ENCODE peak calls at places on chromosomes 2 and 18, in six cellular contexts. N, Z, X, T, W and D are unnamed samples.

GRCh38 chr18:43393174-43393573 is 115.9 kb upstream of the SYT4 start:
- DNase-seq in N (peak; percentile 5), Z (no peak), X (no peak), T (no peak), W (no peak), D (no peak)

GRCh38 chr2:159155315-159155714 is 131.2 kb downstream of the WDSUB1 start:
- DNase-seq in N (no peak), Z (no peak), X (no peak), T (no peak), W (peak; percentile 60), D (no peak)

GRCh38 chr18:22176282-22176621 is 6.9 kb downstream of the GATA6 start:
- DNase-seq in N (no peak), Z (no peak), X (no peak), T (no peak), W (no peak), D (no peak)

GRCh38 chr2:199470672-199471442 is 13.1 kb upstream of the SATB2 start:
- DNase-seq in N (no peak), Z (peak; percentile 45), X (no peak), T (no peak), W (peak; percentile 41), D (no peak)

GRCh38 chr2:145649061-145649460 is 1129.1 kb upstream of the ZEB2 start:
- DNase-seq in N (no peak), Z (no peak), X (no peak), T (no peak), W (no peak), D (no peak)

GRCh38 chr2:164943289-164943688 is 12.0 kb downstream of the SLC38A11 start:
- DNase-seq in N (no peak), Z (no peak), X (no peak), T (no peak), W (no peak), D (no peak)

GRCh38 chr18:45207328-45207727 is 407.9 kb upstream of the SLC14A2 start:
- DNase-seq in N (no peak), Z (no peak), X (no peak), T (no peak), W (no peak), D (no peak)

GRCh38 chr18:45449761-45450227 is 165.5 kb upstream of the SLC14A2 start:
- DNase-seq in N (peak; percentile 64), Z (no peak), X (no peak), T (no peak), W (no peak), D (no peak)

GRCh38 chr18:48123324-48123723 is 192.9 kb upstream of the SMAD2 start:
- DNase-seq in N (no peak), Z (no peak), X (no peak), T (no peak), W (no peak), D (no peak)

GRCh38 chr2:25165992-25166618 is 2.3 kb downstream of the POMC start:
- DNase-seq in N (no peak), Z (peak; percentile 63), X (no peak), T (no peak), W (peak; percentile 75), D (peak; percentile 81)

GRCh38 chr2:163659224-163659623 is 76.6 kb downstream of the FIGN start:
- DNase-seq in N (peak; percentile 16), Z (no peak), X (no peak), T (no peak), W (no peak), D (no peak)

GRCh38 chr2:234863043-234863934 is 88.5 kb upstream of the SH3BP4 start:
- DNase-seq in N (peak; percentile 68), Z (no peak), X (peak; percentile 64), T (peak; percentile 41), W (peak; percentile 9), D (no peak)

GRCh38 chr2:23287250-23287704 is 97.7 kb upstream of the KLHL29 start:
- DNase-seq in N (peak; percentile 92), Z (peak; percentile 33), X (no peak), T (peak; percentile 64), W (peak; percentile 11), D (no peak)

GRCh38 chr18:57900906-57901305 is 97.8 kb upstream of the ATP8B1 start:
- DNase-seq in N (no peak), Z (no peak), X (no peak), T (no peak), W (no peak), D (no peak)

GRCh38 chr2:183010112-183010511 is 28.1 kb downstream of the NCKAP1 start:
- DNase-seq in N (peak; percentile 8), Z (peak; percentile 65), X (no peak), T (peak; percentile 11), W (peak; percentile 86), D (no peak)

GRCh38 chr2:108776475-108776874 is 10.1 kb upstream of the CCDC138 start:
- DNase-seq in N (no peak), Z (no peak), X (no peak), T (no peak), W (no peak), D (peak; percentile 29)

GRCh38 chr2:98269274-98269673 is 77.0 kb upstream of the CNGA3 start:
- DNase-seq in N (peak; percentile 79), Z (peak; percentile 66), X (no peak), T (peak; percentile 59), W (peak; percentile 86), D (peak; percentile 38)

GRCh38 chr2:142791335-142791734 is 86.1 kb upstream of the KYNU start:
- DNase-seq in N (no peak), Z (no peak), X (no peak), T (no peak), W (no peak), D (no peak)

GRCh38 chr18:46019956-46020355 is 52.1 kb downstream of the PSTPIP2 start:
- DNase-seq in N (peak; percentile 37), Z (no peak), X (no peak), T (no peak), W (no peak), D (no peak)

GRCh38 chr2:230225486-230225885 is at the start of gene SP140:
- DNase-seq in N (no peak), Z (no peak), X (no peak), T (no peak), W (no peak), D (peak; percentile 76)

GRCh38 chr2:101387151-101387807 is at the start of gene CREG2:
- DNase-seq in N (peak; percentile 53), Z (peak; percentile 91), X (peak; percentile 55), T (peak; percentile 76), W (peak; percentile 85), D (peak; percentile 34)

GRCh38 chr18:46642561-46642960 is 14.5 kb downstream of the LOXHD1 start:
- DNase-seq in N (no peak), Z (no peak), X (no peak), T (no peak), W (no peak), D (no peak)

GRCh38 chr2:206971805-206972204 is 32.5 kb downstream of the CPO start:
- DNase-seq in N (peak; percentile 89), Z (no peak), X (no peak), T (peak; percentile 59), W (no peak), D (no peak)

GRCh38 chr2:145016711-145017110 is 496.8 kb upstream of the ZEB2 start:
- DNase-seq in N (no peak), Z (no peak), X (no peak), T (no peak), W (no peak), D (no peak)

GRCh38 chr18:45652703-45653490 is 37.6 kb downstream of the SLC14A2 start:
- DNase-seq in N (peak; percentile 41), Z (no peak), X (no peak), T (peak; percentile 27), W (no peak), D (no peak)

GRCh38 chr2:73766349-73766748 is 13.6 kb downstream of the DUSP11 start:
- DNase-seq in N (no peak), Z (no peak), X (no peak), T (no peak), W (no peak), D (no peak)

GRCh38 chr2:190947711-190948251 is 66.2 kb downstream of the STAT1 start:
- DNase-seq in N (peak; percentile 72), Z (no peak), X (no peak), T (peak; percentile 57), W (peak; percentile 28), D (peak; percentile 14)
- TF ChIP-seq CTCF in N (no peak), Z (no peak), X (no peak), T (peak; percentile 8), W (peak; percentile 21), D (peak; percentile 22)

DNA sequence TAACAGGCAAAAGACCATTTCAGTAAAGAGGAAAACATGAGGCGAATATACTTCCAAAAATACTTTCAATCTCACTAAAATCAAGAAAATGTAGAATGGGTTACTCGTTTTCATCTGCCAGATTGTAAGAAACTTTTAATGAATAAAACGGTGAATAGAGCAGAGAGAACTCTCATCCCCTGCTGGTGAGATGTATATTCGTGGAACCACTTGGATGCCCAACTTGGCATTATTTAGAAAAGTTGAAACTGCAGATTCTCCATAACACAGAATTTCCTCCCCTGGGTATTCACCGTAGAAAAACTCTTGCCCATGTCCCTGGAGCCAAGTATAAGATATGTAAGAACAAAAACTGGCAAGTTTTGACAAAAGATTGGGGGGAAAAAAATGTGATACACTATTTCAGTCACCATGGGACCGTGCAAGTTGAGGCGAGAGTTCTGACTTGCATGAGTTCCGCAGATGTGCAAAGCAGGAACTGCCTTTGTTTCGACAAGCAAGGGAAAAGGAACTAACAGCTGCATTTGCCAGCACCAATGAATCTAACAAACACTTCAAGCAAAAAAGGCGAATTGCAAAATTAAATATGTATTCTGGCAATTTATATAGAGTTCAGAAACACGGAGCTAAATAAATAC is 14.8 kb downstream of the TIMM21 start:
- DNase-seq in N (no peak), Z (no peak), X (no peak), T (no peak), W (no peak), D (peak; percentile 34)
- TF ChIP-seq CTCF in N (no peak), Z (no peak), X (no peak), T (peak; percentile 42), W (no peak), D (no peak)

DNA sequence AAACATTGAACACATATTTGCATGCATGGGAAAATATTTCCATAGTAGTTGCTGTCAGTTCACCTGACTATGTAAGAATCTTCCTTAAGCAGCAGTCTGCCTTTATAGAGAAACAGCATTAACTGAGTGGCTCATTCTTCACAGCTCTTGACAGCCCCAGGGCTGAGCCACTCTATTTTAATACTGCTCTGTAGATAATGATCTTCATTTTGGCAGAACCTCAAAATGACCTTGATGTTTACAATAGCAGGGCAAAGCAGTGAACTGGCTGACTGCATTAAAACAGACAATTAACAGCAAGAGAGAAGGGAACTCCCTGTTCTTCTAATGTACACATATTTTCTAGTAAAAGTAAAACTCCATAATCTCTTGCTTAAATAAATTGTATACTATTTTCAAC is 580.6 kb upstream of the SOX11 start:
- DNase-seq in N (no peak), Z (no peak), X (no peak), T (no peak), W (no peak), D (no peak)
- TF ChIP-seq CTCF in N (no peak), Z (no peak), X (no peak), T (no peak), W (no peak), D (no peak)

GRCh38 chr2:121003391-121003790 is 267.7 kb downstream of the GLI2 start:
- DNase-seq in N (no peak), Z (no peak), X (no peak), T (no peak), W (no peak), D (no peak)

GRCh38 chr2:121002597-121002996 is 266.9 kb downstream of the GLI2 start:
- DNase-seq in N (no peak), Z (no peak), X (no peak), T (no peak), W (peak; percentile 83), D (no peak)

GRCh38 chr2:121001641-121002040 is 266.0 kb downstream of the GLI2 start:
- DNase-seq in N (no peak), Z (no peak), X (no peak), T (no peak), W (no peak), D (no peak)

GRCh38 chr2:120999374-121000097 is 263.9 kb downstream of the GLI2 start:
- DNase-seq in N (peak; percentile 40), Z (no peak), X (no peak), T (no peak), W (no peak), D (no peak)

GRCh38 chr2:121000804-121001203 is 265.1 kb downstream of the GLI2 start:
- DNase-seq in N (no peak), Z (no peak), X (no peak), T (no peak), W (no peak), D (no peak)
- TF ChIP-seq CTCF in N (no peak), Z (no peak), X (no peak), T (no peak), W (no peak), D (no peak)